ENCODE peak calls at places on chromosomes 2 and 18, in four cellular contexts. S is NCI-H1417, R is astrocyte, C is iPS-NIHi11. F is an unnamed sample.

GRCh38 chr18:47317824-47318508 is 66.5 kb upstream of the SKOR2 start:
- DNase-seq in R (no peak), S (no peak), C (no peak), F (no peak)

GRCh38 chr2:153079315-153079714 is 360.9 kb downstream of the ARL6IP6 start:
- DNase-seq in C (no peak), S (no peak), R (no peak), F (no peak)

GRCh38 chr18:42860011-42860410 is 255.5 kb downstream of the RIT2 start:
- DNase-seq in R (peak), S (no peak), C (no peak), F (no peak)

GRCh38 chr18:24727685-24728084 is 267.2 kb downstream of the HRH4 start:
- DNase-seq in C (no peak), R (no peak), S (no peak), F (peak)

GRCh38 chr2:217868911-217869334 is 133.9 kb downstream of the TNS1 start:
- DNase-seq in C (no peak), S (no peak), R (peak), F (no peak)

GRCh38 chr2:155223781-155224406 is 525.4 kb downstream of the KCNJ3 start:
- DNase-seq in S (peak), R (no peak), C (peak), F (peak)

GRCh38 chr2:157231476-157231875 is 26.0 kb upstream of the GALNT5 start:
- DNase-seq in C (no peak), R (no peak), S (no peak), F (no peak)

GRCh38 chr2:181312515-181312927 is 144.7 kb upstream of the ITGA4 start:
- DNase-seq in R (no peak), C (no peak), S (no peak), F (no peak)

GRCh38 chr2:236616031-236616430 is 46.4 kb downstream of the ACKR3 start:
- DNase-seq in C (no peak), R (no peak), S (no peak), F (no peak)

GRCh38 chr2:8378016-8378810 is 303.6 kb upstream of the ID2 start:
- DNase-seq in R (no peak), S (no peak), C (no peak), F (no peak)

GRCh38 chr2:109726666-109727270 is 67.3 kb upstream of the RGPD5 start:
- DNase-seq in R (no peak), S (no peak), C (no peak), F (no peak)

GRCh38 chr2:234701421-234701820 is 204.5 kb upstream of the ARL4C start:
- DNase-seq in R (no peak), S (no peak), C (no peak), F (no peak)

GRCh38 chr18:75923169-75923568 is 495.7 kb upstream of the SMIM21 start:
- DNase-seq in R (peak), S (no peak), C (peak), F (no peak)

GRCh38 chr18:13392899-13393298 is 174.3 kb downstream of the LDLRAD4 start:
- DNase-seq in S (no peak), R (no peak), C (no peak), F (no peak)

GRCh38 chr2:1487758-1488715 is 74.8 kb downstream of the TPO start:
- DNase-seq in C (no peak), R (no peak), S (no peak), F (no peak)

GRCh38 chr18:73514449-73514848 is 633.2 kb downstream of the FBXO15 start:
- DNase-seq in R (no peak), S (no peak), C (no peak), F (peak)

GRCh38 chr18:72868666-72869661 is 1.2 kb upstream of the NETO1 start:
- DNase-seq in R (no peak), C (peak), S (peak), F (peak)

GRCh38 chr2:128557841-128558241 is 239.2 kb upstream of the HS6ST1 start:
- DNase-seq in C (no peak), S (no peak), R (no peak), F (no peak)

GRCh38 chr18:77065221-77065981 is 67.2 kb downstream of the MBP start:
- DNase-seq in C (no peak), R (peak), S (no peak), F (no peak)

GRCh38 chr18:44807766-44808165 is 127.1 kb downstream of the SETBP1 start:
- DNase-seq in C (no peak), R (no peak), S (no peak), F (no peak)

GRCh38 chr2:218217366-218218309 is 649 bp downstream of the ARPC2 start:
- DNase-seq in S (peak), R (no peak), C (peak), F (peak)

GRCh38 chr2:149741646-149742045 is 154.1 kb upstream of the MMADHC start:
- DNase-seq in C (no peak), S (no peak), R (peak), F (no peak)

F was measured in NCI-H69.